ENCODE peak calls at places on chromosomes 7 and 10, in seven cellular contexts. Y is osteoblast, P is ovary, A is AG04450, Q is left ventricle myocardium inferior, I is uterus, E is fibroblast of the aortic adventitia. Z is an unnamed sample.

GRCh38 chr10:49115015-49115795 is at the start of gene VSTM4:
- DNase-seq in Y (peak; percentile 97), P (peak; percentile 60), A (peak; percentile 15), Q (peak; percentile 61), I (peak; percentile 55), E (peak; percentile 61), Z (peak; percentile 43)

GRCh38 chr7:18496336-18496700 is 769 bp downstream of the HDAC9 start:
- DNase-seq in Y (no peak), P (no peak), A (no peak), Q (no peak), I (no peak), E (no peak), Z (no peak)

GRCh38 chr7:112056409-112056808 is 149.8 kb downstream of the DOCK4 start:
- DNase-seq in Y (no peak), P (no peak), A (peak; percentile 42), Q (no peak), I (no peak), E (peak; percentile 44), Z (peak; percentile 57)

GRCh38 chr7:97390915-97391593 is 273.6 kb downstream of the SDHAF3 start:
- DNase-seq in Y (no peak), P (no peak), A (no peak), Q (no peak), I (no peak), E (no peak), Z (no peak)

GRCh38 chr7:77566421-77566820 is 29.3 kb downstream of the PTPN12 start:
- DNase-seq in Y (no peak), P (no peak), A (no peak), Q (no peak), I (no peak), E (no peak), Z (no peak)

GRCh38 chr10:129419386-129419785 is 47.7 kb upstream of the MGMT start:
- DNase-seq in Y (no peak), P (no peak), A (no peak), Q (no peak), I (no peak), E (no peak), Z (no peak)

GRCh38 chr10:132457328-132458070 is 60.5 kb downstream of the PWWP2B start:
- DNase-seq in Y (no peak), P (no peak), A (no peak), Q (no peak), I (no peak), E (no peak), Z (no peak)

GRCh38 chr10:95756796-95757657 is 1.1 kb downstream of the ENTPD1 start:
- DNase-seq in Y (no peak), P (no peak), A (no peak), Q (no peak), I (no peak), E (no peak), Z (no peak)

GRCh38 chr10:49645417-49646255 is 31.8 kb downstream of the CHAT start:
- DNase-seq in Y (no peak), P (no peak), A (no peak), Q (no peak), I (no peak), E (no peak), Z (no peak)

GRCh38 chr7:139886206-139886605 is 57.1 kb downstream of the TBXAS1 start:
- DNase-seq in Y (no peak), P (no peak), A (no peak), Q (no peak), I (no peak), E (no peak), Z (peak; percentile 40)

GRCh38 chr10:729213-729612 is 39.7 kb upstream of the DIP2C start:
- DNase-seq in Y (no peak), P (no peak), A (no peak), Q (no peak), I (no peak), E (no peak), Z (no peak)

GRCh38 chr7:45924283-45924682 is 3.2 kb upstream of the IGFBP3 start:
- DNase-seq in Y (peak; percentile 87), P (no peak), A (no peak), Q (no peak), I (no peak), E (peak; percentile 75), Z (peak; percentile 73)

GRCh38 chr10:87850742-87851205 is 12.6 kb downstream of the KLLN start:
- DNase-seq in Y (peak; percentile 44), P (peak; percentile 77), A (no peak), Q (peak; percentile 45), I (peak; percentile 61), E (peak; percentile 77), Z (peak; percentile 73)

GRCh38 chr10:4704034-4704545 is 121.9 kb upstream of the AKR1E2 start:
- DNase-seq in Y (peak; percentile 92), P (no peak), A (no peak), Q (no peak), I (no peak), E (peak; percentile 99), Z (peak; percentile 91)

GRCh38 chr10:17058093-17058492 is 71.5 kb downstream of the CUBN start:
- DNase-seq in Y (no peak), P (no peak), A (no peak), Q (no peak), I (no peak), E (no peak), Z (no peak)

GRCh38 chr7:19352271-19352670 is 207.1 kb upstream of the FERD3L start:
- DNase-seq in Y (peak; percentile 46), P (no peak), A (peak; percentile 18), Q (no peak), I (no peak), E (no peak), Z (peak; percentile 26)

GRCh38 chr10:28679941-28680752 is 2.8 kb downstream of the BAMBI start:
- DNase-seq in Y (no peak), P (no peak), A (no peak), Q (no peak), I (no peak), E (peak; percentile 11), Z (no peak)

GRCh38 chr7:85776691-85777363 is 590.0 kb upstream of the SEMA3D start:
- DNase-seq in Y (no peak), P (no peak), A (no peak), Q (no peak), I (no peak), E (peak; percentile 64), Z (peak; percentile 65)

GRCh38 chr7:148060724-148061123 is 529.8 kb upstream of the C7orf33 start:
- DNase-seq in Y (no peak), P (no peak), A (no peak), Q (no peak), I (no peak), E (no peak), Z (no peak)
- TF ChIP-seq CTCF in Y (no peak), P (no peak), A (no peak), Q (no peak), I (no peak), E (no peak), Z (no peak)

GRCh38 chr10:114748270-114748669 is 73.3 kb upstream of the FHIP2A start:
- DNase-seq in Y (no peak), P (no peak), A (no peak), Q (no peak), I (no peak), E (no peak), Z (no peak)

GRCh38 chr10:114743552-114744231 is 77.9 kb upstream of the FHIP2A start:
- DNase-seq in Y (no peak), P (no peak), A (no peak), Q (no peak), I (no peak), E (no peak), Z (no peak)

GRCh38 chr10:114749545-114749944 is 72.0 kb upstream of the FHIP2A start:
- DNase-seq in Y (no peak), P (no peak), A (no peak), Q (no peak), I (no peak), E (no peak), Z (no peak)

GRCh38 chr10:114749014-114749413 is 72.6 kb upstream of the FHIP2A start:
- DNase-seq in Y (no peak), P (no peak), A (no peak), Q (no peak), I (no peak), E (peak; percentile 68), Z (no peak)

DNA sequence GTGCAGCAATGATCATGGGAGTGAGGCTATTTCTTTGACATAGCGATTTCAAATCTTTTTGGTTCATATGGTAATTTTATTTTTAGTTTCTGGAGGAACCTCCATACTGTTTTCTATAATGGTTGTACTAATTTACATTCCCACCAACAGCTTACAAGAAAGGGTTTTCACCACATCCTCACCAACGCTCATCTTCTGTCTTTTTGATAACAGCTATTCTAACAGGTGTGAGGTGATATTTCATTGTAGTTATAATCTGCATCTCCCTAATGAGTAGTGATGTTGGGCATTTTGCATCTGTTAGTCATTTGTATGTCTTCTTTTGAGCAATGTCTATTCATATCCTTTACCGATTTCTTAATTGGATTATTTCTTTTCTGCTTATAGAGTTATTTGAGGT is 75.0 kb upstream of the FHIP2A start:
- DNase-seq in Y (no peak), P (no peak), A (no peak), Q (no peak), I (no peak), E (no peak), Z (no peak)
- H3K4me3 ChIP-seq in Y (no peak overlapping the region), P (no peak overlapping the region), A (no peak overlapping the region), Q (no peak overlapping the region), I (no peak overlapping the region), E (no peak overlapping the region), Z (no peak overlapping the region)

GRCh38 chr7:100100420-100101015 is 679 bp downstream of the MCM7 start:
- DNase-seq in Y (peak; percentile 99), P (peak; percentile 95), A (peak; percentile 97), Q (peak; percentile 92), I (peak; percentile 93), E (peak; percentile 97), Z (peak; percentile 95)
- TF ChIP-seq CTCF in Y (no peak), P (no peak), A (no peak), Q (no peak), I (no peak), E (no peak), Z (no peak)

GRCh38 chr7:151381083-151381332 is 28.8 kb downstream of the WDR86 start:
- DNase-seq in Y (no peak), P (no peak), A (no peak), Q (no peak), I (no peak), E (no peak), Z (no peak)
- H3K4me3 ChIP-seq in Y (no peak overlapping the region), P (no peak overlapping the region), A (no peak overlapping the region), Q (peak overlapping the region; percentile 61), I (no peak overlapping the region), E (no peak overlapping the region), Z (no peak overlapping the region)

GRCh38 chr10:79328737-79329504 is 18.3 kb upstream of the PPIF start:
- DNase-seq in Y (peak; percentile 76), P (no peak), A (no peak), Q (no peak), I (no peak), E (no peak), Z (peak; percentile 58)
- TF ChIP-seq CTCF in Y (no peak), P (no peak), A (no peak), Q (no peak), I (no peak), E (no peak), Z (no peak)

Z was measured in fibroblast of mammary gland.